ENCODE peak calls at places on chromosomes 16 and 17, in six cellular contexts. One of them, this sample, is unnamed.

GRCh38 chr16:85274501-85274900 is 162.2 kb upstream of the CIBAR2 start:
- DNase-seq in adrenal gland: no peak
- DNase-seq in left kidney: no peak
- DNase-seq in stimulated activated naive CD8-positive, alpha-beta T cell treated with anti-CD3 and anti-CD28 coated beads, Interleukin-15, amount 100 ng/mL, for 72 hours: no peak
- DNase-seq in tibial artery: no peak
- DNase-seq in fibroblast of pulmonary artery: no peak
- DNase-seq in this sample: no peak

GRCh38 chr17:1351967-1352366 is 48.1 kb downstream of the YWHAE start:
- DNase-seq in stimulated activated naive CD8-positive, alpha-beta T cell treated with anti-CD3 and anti-CD28 coated beads, Interleukin-15, amount 100 ng/mL, for 72 hours: no peak
- DNase-seq in tibial artery: no peak
- DNase-seq in fibroblast of pulmonary artery: no peak
- DNase-seq in adrenal gland: no peak
- DNase-seq in left kidney: no peak
- DNase-seq in this sample: no peak

GRCh38 chr16:3249451-3249850 is 7.0 kb downstream of the MEFV start:
- DNase-seq in left kidney: no peak
- DNase-seq in fibroblast of pulmonary artery: no peak
- DNase-seq in stimulated activated naive CD8-positive, alpha-beta T cell treated with anti-CD3 and anti-CD28 coated beads, Interleukin-15, amount 100 ng/mL, for 72 hours: no peak
- DNase-seq in tibial artery: no peak
- DNase-seq in adrenal gland: no peak
- DNase-seq in this sample: no peak

GRCh38 chr17:6654816-6655731 is 3.5 kb downstream of the C17orf100 start:
- DNase-seq in left kidney: peak
- DNase-seq in stimulated activated naive CD8-positive, alpha-beta T cell treated with anti-CD3 and anti-CD28 coated beads, Interleukin-15, amount 100 ng/mL, for 72 hours: no peak
- DNase-seq in tibial artery: no peak
- DNase-seq in adrenal gland: no peak
- DNase-seq in fibroblast of pulmonary artery: peak
- DNase-seq in this sample: no peak

GRCh38 chr16:6570520-6570919 is 762.1 kb upstream of the RBFOX1 start:
- DNase-seq in adrenal gland: no peak
- DNase-seq in stimulated activated naive CD8-positive, alpha-beta T cell treated with anti-CD3 and anti-CD28 coated beads, Interleukin-15, amount 100 ng/mL, for 72 hours: no peak
- DNase-seq in fibroblast of pulmonary artery: no peak
- DNase-seq in left kidney: no peak
- DNase-seq in tibial artery: no peak
- DNase-seq in this sample: no peak

GRCh38 chr17:55062921-55063320 is 94.4 kb downstream of the STXBP4 start:
- DNase-seq in left kidney: no peak
- DNase-seq in fibroblast of pulmonary artery: peak
- DNase-seq in stimulated activated naive CD8-positive, alpha-beta T cell treated with anti-CD3 and anti-CD28 coated beads, Interleukin-15, amount 100 ng/mL, for 72 hours: no peak
- DNase-seq in adrenal gland: no peak
- DNase-seq in tibial artery: no peak
- DNase-seq in this sample: no peak

GRCh38 chr17:7023576-7024401 is 939 bp downstream of the BCL6B start:
- DNase-seq in adrenal gland: peak
- DNase-seq in stimulated activated naive CD8-positive, alpha-beta T cell treated with anti-CD3 and anti-CD28 coated beads, Interleukin-15, amount 100 ng/mL, for 72 hours: peak
- DNase-seq in left kidney: peak
- DNase-seq in fibroblast of pulmonary artery: peak
- DNase-seq in tibial artery: peak
- DNase-seq in this sample: peak

GRCh38 chr16:57758331-57759117 is 23.0 kb downstream of the KATNB1 start:
- DNase-seq in fibroblast of pulmonary artery: no peak
- DNase-seq in tibial artery: no peak
- DNase-seq in stimulated activated naive CD8-positive, alpha-beta T cell treated with anti-CD3 and anti-CD28 coated beads, Interleukin-15, amount 100 ng/mL, for 72 hours: no peak
- DNase-seq in adrenal gland: no peak
- DNase-seq in left kidney: no peak
- DNase-seq in this sample: no peak

GRCh38 chr17:3415610-3416009 is 4.4 kb downstream of the OR3A3 start:
- DNase-seq in adrenal gland: no peak
- DNase-seq in stimulated activated naive CD8-positive, alpha-beta T cell treated with anti-CD3 and anti-CD28 coated beads, Interleukin-15, amount 100 ng/mL, for 72 hours: no peak
- DNase-seq in fibroblast of pulmonary artery: no peak
- DNase-seq in left kidney: peak
- DNase-seq in tibial artery: no peak
- DNase-seq in this sample: no peak

GRCh38 chr17:48593126-48593829 is at the start of gene HOXB5:
- DNase-seq in tibial artery: no peak
- DNase-seq in stimulated activated naive CD8-positive, alpha-beta T cell treated with anti-CD3 and anti-CD28 coated beads, Interleukin-15, amount 100 ng/mL, for 72 hours: no peak
- DNase-seq in adrenal gland: peak
- DNase-seq in fibroblast of pulmonary artery: no peak
- DNase-seq in left kidney: peak
- DNase-seq in this sample: no peak

GRCh38 chr17:12605222-12605621 is 60.5 kb upstream of the MYOCD start:
- DNase-seq in left kidney: no peak
- DNase-seq in stimulated activated naive CD8-positive, alpha-beta T cell treated with anti-CD3 and anti-CD28 coated beads, Interleukin-15, amount 100 ng/mL, for 72 hours: no peak
- DNase-seq in fibroblast of pulmonary artery: peak
- DNase-seq in tibial artery: no peak
- DNase-seq in adrenal gland: no peak
- DNase-seq in this sample: no peak

GRCh38 chr17:43844241-43844640 is 2.7 kb upstream of the CD300LG start:
- DNase-seq in tibial artery: no peak
- DNase-seq in left kidney: no peak
- DNase-seq in fibroblast of pulmonary artery: no peak
- DNase-seq in stimulated activated naive CD8-positive, alpha-beta T cell treated with anti-CD3 and anti-CD28 coated beads, Interleukin-15, amount 100 ng/mL, for 72 hours: no peak
- DNase-seq in adrenal gland: no peak
- DNase-seq in this sample: no peak

GRCh38 chr17:37239690-37240344 is 136.0 kb upstream of the C17orf78 start:
- DNase-seq in stimulated activated naive CD8-positive, alpha-beta T cell treated with anti-CD3 and anti-CD28 coated beads, Interleukin-15, amount 100 ng/mL, for 72 hours: no peak
- DNase-seq in adrenal gland: no peak
- DNase-seq in left kidney: peak
- DNase-seq in fibroblast of pulmonary artery: peak
- DNase-seq in tibial artery: no peak
- DNase-seq in this sample: no peak

GRCh38 chr17:51154176-51154575 is 817 bp downstream of the NME1 start:
- DNase-seq in tibial artery: no peak
- DNase-seq in fibroblast of pulmonary artery: no peak
- DNase-seq in left kidney: peak
- DNase-seq in stimulated activated naive CD8-positive, alpha-beta T cell treated with anti-CD3 and anti-CD28 coated beads, Interleukin-15, amount 100 ng/mL, for 72 hours: no peak
- DNase-seq in adrenal gland: no peak
- DNase-seq in this sample: no peak

GRCh38 chr17:56891751-56892150 is 22.1 kb downstream of the TRIM25 start:
- DNase-seq in left kidney: no peak
- DNase-seq in stimulated activated naive CD8-positive, alpha-beta T cell treated with anti-CD3 and anti-CD28 coated beads, Interleukin-15, amount 100 ng/mL, for 72 hours: peak
- DNase-seq in tibial artery: no peak
- DNase-seq in adrenal gland: peak
- DNase-seq in fibroblast of pulmonary artery: no peak
- DNase-seq in this sample: no peak

GRCh38 chr17:42190491-42191180 is 3.7 kb downstream of the GHDC start:
- DNase-seq in stimulated activated naive CD8-positive, alpha-beta T cell treated with anti-CD3 and anti-CD28 coated beads, Interleukin-15, amount 100 ng/mL, for 72 hours: no peak
- DNase-seq in left kidney: no peak
- DNase-seq in adrenal gland: no peak
- DNase-seq in tibial artery: no peak
- DNase-seq in fibroblast of pulmonary artery: no peak
- DNase-seq in this sample: no peak

GRCh38 chr17:77610518-77610893 is 348.0 kb upstream of the TNRC6C start:
- DNase-seq in left kidney: no peak
- DNase-seq in tibial artery: no peak
- DNase-seq in fibroblast of pulmonary artery: no peak
- DNase-seq in adrenal gland: no peak
- DNase-seq in stimulated activated naive CD8-positive, alpha-beta T cell treated with anti-CD3 and anti-CD28 coated beads, Interleukin-15, amount 100 ng/mL, for 72 hours: no peak
- DNase-seq in this sample: no peak

GRCh38 chr17:56581635-56582605 is 11.6 kb upstream of the NOG start:
- DNase-seq in fibroblast of pulmonary artery: no peak
- DNase-seq in left kidney: no peak
- DNase-seq in stimulated activated naive CD8-positive, alpha-beta T cell treated with anti-CD3 and anti-CD28 coated beads, Interleukin-15, amount 100 ng/mL, for 72 hours: no peak
- DNase-seq in tibial artery: no peak
- DNase-seq in adrenal gland: no peak
- DNase-seq in this sample: no peak

GRCh38 chr17:43778337-43779144 is at the start of gene DUSP3:
- DNase-seq in adrenal gland: peak
- DNase-seq in left kidney: peak
- DNase-seq in fibroblast of pulmonary artery: peak
- DNase-seq in tibial artery: peak
- DNase-seq in stimulated activated naive CD8-positive, alpha-beta T cell treated with anti-CD3 and anti-CD28 coated beads, Interleukin-15, amount 100 ng/mL, for 72 hours: peak
- DNase-seq in this sample: peak

GRCh38 chr17:82553210-82553930 is 33.8 kb downstream of the FOXK2 start:
- DNase-seq in left kidney: no peak
- DNase-seq in stimulated activated naive CD8-positive, alpha-beta T cell treated with anti-CD3 and anti-CD28 coated beads, Interleukin-15, amount 100 ng/mL, for 72 hours: no peak
- DNase-seq in fibroblast of pulmonary artery: no peak
- DNase-seq in adrenal gland: peak
- DNase-seq in tibial artery: no peak
- DNase-seq in this sample: no peak

GRCh38 chr16:13779676-13780075 is 140.3 kb upstream of the ERCC4 start:
- DNase-seq in left kidney: peak
- DNase-seq in fibroblast of pulmonary artery: no peak
- DNase-seq in tibial artery: no peak
- DNase-seq in adrenal gland: no peak
- DNase-seq in stimulated activated naive CD8-positive, alpha-beta T cell treated with anti-CD3 and anti-CD28 coated beads, Interleukin-15, amount 100 ng/mL, for 72 hours: no peak
- DNase-seq in this sample: no peak

GRCh38 chr17:35774499-35774898 is 13.8 kb downstream of the C17orf50 start:
- DNase-seq in fibroblast of pulmonary artery: peak
- DNase-seq in left kidney: peak
- DNase-seq in adrenal gland: peak
- DNase-seq in stimulated activated naive CD8-positive, alpha-beta T cell treated with anti-CD3 and anti-CD28 coated beads, Interleukin-15, amount 100 ng/mL, for 72 hours: no peak
- DNase-seq in tibial artery: peak
- DNase-seq in this sample: no peak

GRCh38 chr17:75625813-75626486 is 7.3 kb upstream of the SMIM5 start:
- DNase-seq in tibial artery: no peak
- DNase-seq in adrenal gland: no peak
- DNase-seq in fibroblast of pulmonary artery: peak
- DNase-seq in stimulated activated naive CD8-positive, alpha-beta T cell treated with anti-CD3 and anti-CD28 coated beads, Interleukin-15, amount 100 ng/mL, for 72 hours: no peak
- DNase-seq in left kidney: peak
- DNase-seq in this sample: peak

GRCh38 chr16:86816930-86817625 is 238.7 kb downstream of the FOXL1 start:
- DNase-seq in adrenal gland: no peak
- DNase-seq in stimulated activated naive CD8-positive, alpha-beta T cell treated with anti-CD3 and anti-CD28 coated beads, Interleukin-15, amount 100 ng/mL, for 72 hours: no peak
- DNase-seq in fibroblast of pulmonary artery: no peak
- DNase-seq in left kidney: no peak
- DNase-seq in tibial artery: no peak
- DNase-seq in this sample: no peak

GRCh38 chr16:4426021-4426684 is 485 bp downstream of the DNAJA3 start:
- DNase-seq in left kidney: no peak
- DNase-seq in tibial artery: no peak
- DNase-seq in stimulated activated naive CD8-positive, alpha-beta T cell treated with anti-CD3 and anti-CD28 coated beads, Interleukin-15, amount 100 ng/mL, for 72 hours: no peak
- DNase-seq in fibroblast of pulmonary artery: no peak
- DNase-seq in adrenal gland: no peak
- DNase-seq in this sample: no peak

GRCh38 chr17:2351269-2351668 is 14.0 kb downstream of the SGSM2 start:
- DNase-seq in stimulated activated naive CD8-positive, alpha-beta T cell treated with anti-CD3 and anti-CD28 coated beads, Interleukin-15, amount 100 ng/mL, for 72 hours: no peak
- DNase-seq in adrenal gland: no peak
- DNase-seq in fibroblast of pulmonary artery: no peak
- DNase-seq in tibial artery: no peak
- DNase-seq in left kidney: no peak
- DNase-seq in this sample: no peak